ENCODE peak calls at places on chromosome 1, in ten cellular contexts. One of them, this sample, is unnamed.

GRCh38 chr1:160489513-160490261 is 33.4 kb downstream of the SLAMF6 start:
- DNase-seq in uterus: no peak
- DNase-seq in ovary: no peak
- DNase-seq in cardiac muscle cell: no peak
- DNase-seq in cardiac fibroblast: no peak
- DNase-seq in coronary artery: no peak
- DNase-seq in AG04449: no peak
- DNase-seq in AG04450: no peak
- DNase-seq in fibroblast of lung: no peak
- DNase-seq in adipocyte: no peak
- DNase-seq in this sample: peak

GRCh38 chr1:17248781-17249180 is at the start of gene PADI3:
- DNase-seq in uterus: no peak
- DNase-seq in ovary: no peak
- DNase-seq in cardiac muscle cell: no peak
- DNase-seq in cardiac fibroblast: no peak
- DNase-seq in coronary artery: no peak
- DNase-seq in AG04449: no peak
- DNase-seq in AG04450: no peak
- DNase-seq in fibroblast of lung: no peak
- DNase-seq in adipocyte: no peak
- DNase-seq in this sample: peak

GRCh38 chr1:161175771-161176453 is 1.4 kb downstream of the B4GALT3 start:
- DNase-seq in uterus: no peak
- DNase-seq in ovary: no peak
- DNase-seq in cardiac muscle cell: no peak
- DNase-seq in cardiac fibroblast: no peak
- DNase-seq in coronary artery: no peak
- DNase-seq in AG04449: no peak
- DNase-seq in AG04450: no peak
- DNase-seq in fibroblast of lung: no peak
- DNase-seq in adipocyte: no peak
- DNase-seq in this sample: no peak

GRCh38 chr1:239999170-239999569 is 92.5 kb upstream of the FMN2 start:
- DNase-seq in uterus: no peak
- DNase-seq in ovary: no peak
- DNase-seq in cardiac muscle cell: no peak
- DNase-seq in cardiac fibroblast: no peak
- DNase-seq in coronary artery: no peak
- DNase-seq in AG04449: no peak
- DNase-seq in AG04450: no peak
- DNase-seq in fibroblast of lung: no peak
- DNase-seq in adipocyte: no peak
- DNase-seq in this sample: no peak

GRCh38 chr1:20082772-20083171 is 12.8 kb downstream of the PLA2G5 start:
- DNase-seq in uterus: no peak
- DNase-seq in ovary: no peak
- DNase-seq in cardiac muscle cell: no peak
- DNase-seq in cardiac fibroblast: no peak
- DNase-seq in coronary artery: no peak
- DNase-seq in AG04449: no peak
- DNase-seq in AG04450: no peak
- DNase-seq in fibroblast of lung: no peak
- DNase-seq in adipocyte: no peak
- DNase-seq in this sample: no peak

GRCh38 chr1:200410566-200410878 is 686 bp upstream of the ZNF281 start:
- DNase-seq in uterus: no peak
- DNase-seq in ovary: no peak
- DNase-seq in cardiac muscle cell: peak
- DNase-seq in cardiac fibroblast: no peak
- DNase-seq in coronary artery: no peak
- DNase-seq in AG04449: no peak
- DNase-seq in AG04450: no peak
- DNase-seq in fibroblast of lung: peak
- DNase-seq in adipocyte: no peak
- DNase-seq in this sample: no peak

GRCh38 chr1:78081980-78082860 is 36.5 kb downstream of the GIPC2 start:
- DNase-seq in uterus: no peak
- DNase-seq in ovary: no peak
- DNase-seq in cardiac muscle cell: peak
- DNase-seq in cardiac fibroblast: peak
- DNase-seq in coronary artery: no peak
- DNase-seq in AG04449: no peak
- DNase-seq in AG04450: no peak
- DNase-seq in fibroblast of lung: peak
- DNase-seq in adipocyte: peak
- DNase-seq in this sample: peak

GRCh38 chr1:21659099-21659923 is 9.8 kb downstream of the RAP1GAP start:
- DNase-seq in uterus: no peak
- DNase-seq in ovary: peak
- DNase-seq in cardiac muscle cell: peak
- DNase-seq in cardiac fibroblast: peak
- DNase-seq in coronary artery: no peak
- DNase-seq in AG04449: no peak
- DNase-seq in AG04450: no peak
- DNase-seq in fibroblast of lung: peak
- DNase-seq in adipocyte: peak
- DNase-seq in this sample: peak

GRCh38 chr1:109156916-109157385 is 43.0 kb downstream of the ELAPOR1 start:
- DNase-seq in uterus: no peak
- DNase-seq in ovary: no peak
- DNase-seq in cardiac muscle cell: no peak
- DNase-seq in cardiac fibroblast: no peak
- DNase-seq in coronary artery: no peak
- DNase-seq in AG04449: no peak
- DNase-seq in AG04450: no peak
- DNase-seq in fibroblast of lung: no peak
- DNase-seq in adipocyte: no peak
- DNase-seq in this sample: no peak

GRCh38 chr1:236336084-236336483 is 54.3 kb upstream of the ERO1B start:
- DNase-seq in uterus: no peak
- DNase-seq in ovary: no peak
- DNase-seq in cardiac muscle cell: no peak
- DNase-seq in cardiac fibroblast: no peak
- DNase-seq in coronary artery: no peak
- DNase-seq in AG04449: no peak
- DNase-seq in AG04450: no peak
- DNase-seq in fibroblast of lung: no peak
- DNase-seq in adipocyte: no peak
- DNase-seq in this sample: no peak

GRCh38 chr1:216926681-216927080 is 203.5 kb upstream of the ESRRG start:
- DNase-seq in uterus: no peak
- DNase-seq in ovary: no peak
- DNase-seq in cardiac muscle cell: peak
- DNase-seq in cardiac fibroblast: no peak
- DNase-seq in coronary artery: no peak
- DNase-seq in AG04449: no peak
- DNase-seq in AG04450: no peak
- DNase-seq in fibroblast of lung: no peak
- DNase-seq in adipocyte: peak
- DNase-seq in this sample: no peak

GRCh38 chr1:41482001-41482765 is 2.3 kb downstream of the EDN2 start:
- DNase-seq in uterus: peak
- DNase-seq in ovary: no peak
- DNase-seq in cardiac muscle cell: no peak
- DNase-seq in cardiac fibroblast: no peak
- DNase-seq in coronary artery: no peak
- DNase-seq in AG04449: no peak
- DNase-seq in AG04450: no peak
- DNase-seq in fibroblast of lung: peak
- DNase-seq in adipocyte: no peak
- DNase-seq in this sample: peak

GRCh38 chr1:223700942-223701637 is 11.2 kb upstream of the CAPN2 start:
- DNase-seq in uterus: peak
- DNase-seq in ovary: peak
- DNase-seq in cardiac muscle cell: no peak
- DNase-seq in cardiac fibroblast: peak
- DNase-seq in coronary artery: peak
- DNase-seq in AG04449: peak
- DNase-seq in AG04450: peak
- DNase-seq in fibroblast of lung: peak
- DNase-seq in adipocyte: peak
- DNase-seq in this sample: peak

GRCh38 chr1:221611930-221612777 is 129.7 kb downstream of the DUSP10 start:
- DNase-seq in uterus: peak
- DNase-seq in ovary: peak
- DNase-seq in cardiac muscle cell: no peak
- DNase-seq in cardiac fibroblast: peak
- DNase-seq in coronary artery: no peak
- DNase-seq in AG04449: peak
- DNase-seq in AG04450: peak
- DNase-seq in fibroblast of lung: peak
- DNase-seq in adipocyte: peak
- DNase-seq in this sample: peak

GRCh38 chr1:226663327-226663704 is 75.8 kb downstream of the ITPKB start:
- DNase-seq in uterus: no peak
- DNase-seq in ovary: no peak
- DNase-seq in cardiac muscle cell: no peak
- DNase-seq in cardiac fibroblast: no peak
- DNase-seq in coronary artery: no peak
- DNase-seq in AG04449: no peak
- DNase-seq in AG04450: no peak
- DNase-seq in fibroblast of lung: no peak
- DNase-seq in adipocyte: peak
- DNase-seq in this sample: no peak

GRCh38 chr1:226666164-226666506 is 72.9 kb downstream of the ITPKB start:
- DNase-seq in uterus: no peak
- DNase-seq in ovary: no peak
- DNase-seq in cardiac muscle cell: no peak
- DNase-seq in cardiac fibroblast: no peak
- DNase-seq in coronary artery: no peak
- DNase-seq in AG04449: no peak
- DNase-seq in AG04450: no peak
- DNase-seq in fibroblast of lung: no peak
- DNase-seq in adipocyte: no peak
- DNase-seq in this sample: no peak

GRCh38 chr1:226662704-226663326 is 76.3 kb downstream of the ITPKB start:
- DNase-seq in uterus: peak
- DNase-seq in ovary: peak
- DNase-seq in cardiac muscle cell: no peak
- DNase-seq in cardiac fibroblast: peak
- DNase-seq in coronary artery: peak
- DNase-seq in AG04449: peak
- DNase-seq in AG04450: peak
- DNase-seq in fibroblast of lung: peak
- DNase-seq in adipocyte: peak
- DNase-seq in this sample: peak

GRCh38 chr1:226665505-226666163 is 73.4 kb downstream of the ITPKB start:
- DNase-seq in uterus: peak
- DNase-seq in ovary: no peak
- DNase-seq in cardiac muscle cell: no peak
- DNase-seq in cardiac fibroblast: no peak
- DNase-seq in coronary artery: no peak
- DNase-seq in AG04449: no peak
- DNase-seq in AG04450: no peak
- DNase-seq in fibroblast of lung: no peak
- DNase-seq in adipocyte: no peak
- DNase-seq in this sample: no peak

GRCh38 chr1:226664413-226665101 is 74.5 kb downstream of the ITPKB start:
- DNase-seq in uterus: peak
- DNase-seq in ovary: peak
- DNase-seq in cardiac muscle cell: no peak
- DNase-seq in cardiac fibroblast: peak
- DNase-seq in coronary artery: peak
- DNase-seq in AG04449: peak
- DNase-seq in AG04450: peak
- DNase-seq in fibroblast of lung: peak
- DNase-seq in adipocyte: peak
- DNase-seq in this sample: peak
- H3K4me3 ChIP-seq in uterus: no peak
- H3K4me3 ChIP-seq in ovary: no peak
- H3K4me3 ChIP-seq in cardiac muscle cell: no peak
- H3K4me3 ChIP-seq in cardiac fibroblast: no peak
- H3K4me3 ChIP-seq in coronary artery: peak
- H3K4me3 ChIP-seq in AG04449: peak
- H3K4me3 ChIP-seq in AG04450: no peak
- H3K4me3 ChIP-seq in fibroblast of lung: no peak
- H3K4me3 ChIP-seq in adipocyte: peak
- H3K4me3 ChIP-seq in this sample: peak

GRCh38 chr1:32606565-32606964 is 43.8 kb downstream of the ZBTB8OS start:
- DNase-seq in uterus: no peak
- DNase-seq in ovary: no peak
- DNase-seq in cardiac muscle cell: peak
- DNase-seq in cardiac fibroblast: no peak
- DNase-seq in coronary artery: no peak
- DNase-seq in AG04449: no peak
- DNase-seq in AG04450: no peak
- DNase-seq in fibroblast of lung: no peak
- DNase-seq in adipocyte: no peak
- DNase-seq in this sample: no peak
- H3K4me3 ChIP-seq in uterus: no peak
- H3K4me3 ChIP-seq in ovary: no peak
- H3K4me3 ChIP-seq in cardiac muscle cell: no peak
- H3K4me3 ChIP-seq in cardiac fibroblast: no peak
- H3K4me3 ChIP-seq in coronary artery: no peak
- H3K4me3 ChIP-seq in AG04449: no peak
- H3K4me3 ChIP-seq in AG04450: no peak
- H3K4me3 ChIP-seq in fibroblast of lung: no peak
- H3K4me3 ChIP-seq in adipocyte: no peak
- H3K4me3 ChIP-seq in this sample: no peak

GRCh38 chr1:9181176-9181906 is 52.4 kb upstream of the GPR157 start:
- DNase-seq in uterus: peak
- DNase-seq in ovary: peak
- DNase-seq in cardiac muscle cell: peak
- DNase-seq in cardiac fibroblast: peak
- DNase-seq in coronary artery: no peak
- DNase-seq in AG04449: no peak
- DNase-seq in AG04450: no peak
- DNase-seq in fibroblast of lung: peak
- DNase-seq in adipocyte: peak
- DNase-seq in this sample: peak
- H3K4me3 ChIP-seq in uterus: peak
- H3K4me3 ChIP-seq in ovary: peak
- H3K4me3 ChIP-seq in cardiac muscle cell: peak
- H3K4me3 ChIP-seq in cardiac fibroblast: peak
- H3K4me3 ChIP-seq in coronary artery: peak
- H3K4me3 ChIP-seq in AG04449: peak
- H3K4me3 ChIP-seq in AG04450: peak
- H3K4me3 ChIP-seq in fibroblast of lung: peak
- H3K4me3 ChIP-seq in adipocyte: peak
- H3K4me3 ChIP-seq in this sample: peak

GRCh38 chr1:156814571-156815260 is 1.9 kb downstream of the SH2D2A start:
- DNase-seq in uterus: no peak
- DNase-seq in ovary: no peak
- DNase-seq in cardiac muscle cell: no peak
- DNase-seq in cardiac fibroblast: no peak
- DNase-seq in coronary artery: no peak
- DNase-seq in AG04449: no peak
- DNase-seq in AG04450: no peak
- DNase-seq in fibroblast of lung: no peak
- DNase-seq in adipocyte: no peak
- DNase-seq in this sample: no peak
- H3K4me3 ChIP-seq in uterus: no peak
- H3K4me3 ChIP-seq in ovary: no peak
- H3K4me3 ChIP-seq in cardiac muscle cell: no peak
- H3K4me3 ChIP-seq in cardiac fibroblast: no peak
- H3K4me3 ChIP-seq in coronary artery: no peak
- H3K4me3 ChIP-seq in AG04449: no peak
- H3K4me3 ChIP-seq in AG04450: no peak
- H3K4me3 ChIP-seq in fibroblast of lung: no peak
- H3K4me3 ChIP-seq in adipocyte: no peak
- H3K4me3 ChIP-seq in this sample: no peak

This sample was measured in osteoblast.